ENCODE peak calls at places on chromosome 21, in five cellular contexts. A, B, P, F and N are unnamed samples. For H3K36me3, the result is how much of the 10 kb centered on the place peaks cover.

GRCh38 chr21:34936299-34936698 is 112.8 kb downstream of the RUNX1 start:
- DNase-seq in P (no peak), B (no peak), A (no peak), F (no peak), N (no peak)

GRCh38 chr21:27219068-27219467 is 252.2 kb upstream of the ADAMTS5 start:
- DNase-seq in P (peak), A (no peak), F (no peak), B (no peak), N (peak)

GRCh38 chr21:28540514-28540913 is 452.2 kb downstream of the LTN1 start:
- DNase-seq in P (peak), F (no peak), B (no peak), A (no peak), N (no peak)

GRCh38 chr21:41662161-41662560 is 104.7 kb downstream of the RIPK4 start:
- DNase-seq in F (no peak), P (no peak), B (no peak), A (no peak), N (no peak)

GRCh38 chr21:31011412-31011811 is 26.9 kb downstream of the KRTAP19-8 start:
- DNase-seq in P (no peak), A (no peak), B (no peak), F (no peak), N (no peak)

GRCh38 chr21:27683292-27683691 is 716.4 kb upstream of the ADAMTS5 start:
- DNase-seq in B (no peak), A (no peak), F (no peak), P (no peak), N (no peak)

GRCh38 chr21:28257276-28257675 is 735.4 kb downstream of the LTN1 start:
- DNase-seq in F (no peak), A (no peak), B (no peak), P (no peak), N (no peak)

GRCh38 chr21:14591882-14592281 is 45.8 kb upstream of the SAMSN1 start:
- DNase-seq in B (no peak), A (no peak), F (no peak), P (peak), N (peak)

GRCh38 chr21:9839011-9839661 is 682.2 kb upstream of the TPTE start:
- DNase-seq in F (peak), P (no peak), A (peak), B (peak), N (no peak)

GRCh38 chr21:38188037-38188436 is 68.8 kb upstream of the KCNJ15 start:
- DNase-seq in B (no peak), F (no peak), A (no peak), P (no peak), N (no peak)

GRCh38 chr21:40852563-40852962 is 5.6 kb upstream of the DSCAM start:
- DNase-seq in B (no peak), A (no peak), P (no peak), F (peak), N (no peak)

GRCh38 chr21:27513825-27514224 is 546.9 kb upstream of the ADAMTS5 start:
- DNase-seq in B (no peak), P (no peak), F (no peak), A (no peak), N (no peak)

GRCh38 chr21:27026501-27026900 is 59.6 kb upstream of the ADAMTS5 start:
- DNase-seq in P (no peak), B (no peak), A (no peak), F (no peak), N (no peak)

GRCh38 chr21:35011681-35012080 is 37.4 kb downstream of the RUNX1 start:
- DNase-seq in A (no peak), F (no peak), B (no peak), P (peak), N (no peak)

GRCh38 chr21:28294046-28294445 is 698.6 kb downstream of the LTN1 start:
- DNase-seq in P (peak), B (no peak), A (no peak), F (no peak), N (no peak)

GRCh38 chr21:29215709-29216108 is 83.0 kb upstream of the BACH1 start:
- DNase-seq in B (no peak), F (no peak), P (peak), A (no peak), N (no peak)

GRCh38 chr21:35226302-35226701 is 177.2 kb upstream of the RUNX1 start:
- DNase-seq in F (no peak), A (no peak), P (peak), B (no peak), N (peak)

GRCh38 chr21:29221259-29221744 is 77.4 kb upstream of the BACH1 start:
- DNase-seq in A (no peak), P (peak), F (no peak), B (no peak), N (no peak)

GRCh38 chr21:18191139-18191538 is 53.5 kb upstream of the CHODL start:
- DNase-seq in A (no peak), P (no peak), B (no peak), F (no peak), N (no peak)

GRCh38 chr21:37157938-37158337 is 84.9 kb downstream of the TTC3 start:
- DNase-seq in B (no peak), F (no peak), P (no peak), A (no peak), N (no peak)
- H3K36me3 ChIP-seq in B (under half), F (under half), P (half or more), A (under half), N (half or more)

GRCh38 chr21:46221664-46222435 is 6.7 kb downstream of the LSS start:
- DNase-seq in P (no peak), F (no peak), A (no peak), B (no peak), N (no peak)
- H3K36me3 ChIP-seq in P (half or more), F (under half), A (under half), B (under half), N (under half)

DNA sequence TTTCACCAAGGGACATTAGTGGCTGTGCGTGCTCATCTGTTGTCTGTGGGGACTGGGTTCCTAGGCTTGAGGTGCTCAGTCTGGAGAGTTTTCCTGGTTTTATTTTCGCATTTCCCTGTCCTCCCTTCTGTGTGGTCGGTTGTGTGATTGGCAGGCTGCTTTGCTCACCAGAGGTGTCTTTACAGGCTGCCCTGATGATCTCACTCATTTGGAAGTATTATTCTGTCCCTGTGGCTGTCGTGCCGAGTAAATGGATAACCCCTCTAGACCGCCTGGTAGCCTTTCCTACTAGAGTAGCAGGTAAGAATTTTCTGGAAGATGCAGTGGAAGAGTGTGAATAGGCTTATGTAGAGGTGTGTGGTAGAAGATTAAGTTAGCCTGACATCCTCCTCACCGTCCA is 44.1 kb upstream of the HMGN1 start:
- DNase-seq in F (no peak), P (no peak), A (no peak), B (no peak), N (no peak)
- H3K36me3 ChIP-seq in F (under half), P (half or more), A (under half), B (under half), N (under half)

GRCh38 chr21:15743593-15743992 is 13.8 kb downstream of the USP25 start:
- DNase-seq in P (no peak), B (no peak), F (no peak), A (no peak), N (no peak)
- H3K36me3 ChIP-seq in P (under half), B (under half), F (under half), A (under half), N (under half)

GRCh38 chr21:33562389-33562788 is 19.6 kb downstream of the SON start:
- DNase-seq in A (no peak), F (no peak), P (no peak), B (no peak), N (no peak)

GRCh38 chr21:33558777-33559421 is 16.1 kb downstream of the SON start:
- DNase-seq in P (no peak), F (no peak), A (no peak), B (no peak), N (no peak)

GRCh38 chr21:33560965-33561364 is 18.1 kb downstream of the SON start:
- DNase-seq in B (no peak), P (no peak), F (no peak), A (no peak), N (no peak)

GRCh38 chr21:33559813-33560212 is 17.0 kb downstream of the SON start:
- DNase-seq in P (no peak), F (no peak), B (no peak), A (no peak), N (no peak)

GRCh38 chr21:33561373-33561772 is 18.5 kb downstream of the SON start:
- DNase-seq in P (no peak), A (no peak), B (no peak), F (no peak), N (no peak)
- H3K36me3 ChIP-seq in P (half or more), A (under half), B (under half), F (under half), N (half or more)

GRCh38 chr21:33780631-33781030 is 135.0 kb downstream of the ATP5PO start:
- DNase-seq in A (no peak), P (peak), F (no peak), B (no peak), N (no peak)

GRCh38 chr21:33771976-33772375 is 129.7 kb downstream of the ITSN1 start:
- DNase-seq in P (no peak), A (no peak), B (no peak), F (no peak), N (no peak)

GRCh38 chr21:33770542-33770941 is 128.2 kb downstream of the ITSN1 start:
- DNase-seq in A (no peak), P (no peak), B (no peak), F (no peak), N (no peak)

GRCh38 chr21:33775100-33775828 is 133.0 kb downstream of the ITSN1 start:
- DNase-seq in P (no peak), A (no peak), F (no peak), B (no peak), N (no peak)
- H3K36me3 ChIP-seq in P (half or more), A (under half), F (under half), B (under half), N (under half)

GRCh38 chr21:44913425-44914175 is 7.1 kb downstream of the ITGB2 start:
- DNase-seq in F (no peak), B (no peak), P (no peak), A (no peak), N (no peak)
- H3K36me3 ChIP-seq in F (under half), B (under half), P (under half), A (under half), N (under half)

GRCh38 chr21:42696516-42697040 is 43.2 kb downstream of the PDE9A start:
- DNase-seq in B (peak), A (no peak), P (no peak), F (peak), N (no peak)
- H3K36me3 ChIP-seq in B (under half), A (under half), P (under half), F (under half), N (under half)

GRCh38 chr21:25149022-25149421 is 458.3 kb downstream of the MRPL39 start:
- DNase-seq in P (no peak), A (peak), F (no peak), B (no peak), N (no peak)
- H3K36me3 ChIP-seq in P (under half), A (under half), F (under half), B (under half), N (under half)